ENCODE peak calls at places on chromosome 14, in nine cellular contexts. H is neural progenitor cell, O is fibroblast of lung, Q is Panc1, U is breast epithelium, G is heart left ventricle, A is cardiac muscle cell, V is A549, I is endodermal cell. E is an unnamed sample.

GRCh38 chr14:92922883-92923743 is at the start of gene CHGA:
- DNase-seq in O (peak; percentile 35), Q (no peak), H (peak; percentile 92), I (peak; percentile 93), G (peak; percentile 52), U (no peak), A (peak; percentile 55), V (peak; percentile 38), E (peak; percentile 37)

GRCh38 chr14:59254146-59254910 is 65.9 kb downstream of the DAAM1 start:
- DNase-seq in U (peak; percentile 85), V (peak; percentile 68), O (peak; percentile 98), A (peak; percentile 94), H (no peak), G (peak; percentile 86), Q (no peak), I (peak; percentile 55), E (peak; percentile 62)

GRCh38 chr14:28751467-28752058 is 15.0 kb upstream of the FOXG1 start:
- DNase-seq in A (peak; percentile 75), Q (peak; percentile 43), U (no peak), G (no peak), I (peak; percentile 88), H (peak; percentile 85), V (peak; percentile 68), O (peak; percentile 63), E (no peak)

GRCh38 chr14:56120091-56120632 is 2.0 kb downstream of the PELI2 start:
- DNase-seq in H (peak; percentile 45), U (no peak), Q (no peak), I (no peak), G (no peak), V (no peak), A (peak; percentile 84), O (peak; percentile 70), E (no peak)

GRCh38 chr14:71400821-71401447 is 493.7 kb downstream of the PCNX1 start:
- DNase-seq in O (peak; percentile 52), Q (no peak), V (no peak), U (no peak), G (no peak), H (no peak), I (no peak), A (peak; percentile 35), E (no peak)

GRCh38 chr14:21825147-21825743 is 151.6 kb upstream of the OR4E1 start:
- DNase-seq in A (peak; percentile 21), H (peak; percentile 74), G (no peak), U (no peak), I (peak; percentile 77), V (peak; percentile 59), Q (no peak), O (no peak), E (no peak)

GRCh38 chr14:23208286-23208685 is 24.8 kb upstream of the SLC7A8 start:
- DNase-seq in U (no peak), V (no peak), G (no peak), I (no peak), A (no peak), H (no peak), O (no peak), Q (no peak), E (no peak)

GRCh38 chr14:63564318-63564717 is 21.1 kb upstream of the PPP2R5E start:
- DNase-seq in I (no peak), O (peak; percentile 28), U (no peak), A (peak; percentile 23), Q (no peak), H (no peak), V (peak; percentile 46), G (no peak), E (peak; percentile 35)

GRCh38 chr14:78153069-78153351 is 17.2 kb upstream of the NRXN3 start:
- DNase-seq in I (no peak), G (no peak), A (peak; percentile 27), O (no peak), U (no peak), Q (no peak), V (peak; percentile 39), H (no peak), E (no peak)

GRCh38 chr14:62304172-62304571 is 542.0 kb downstream of the SNAPC1 start:
- DNase-seq in I (no peak), Q (no peak), V (no peak), U (no peak), H (no peak), G (no peak), O (no peak), A (no peak), E (no peak)

GRCh38 chr14:28784262-28785021 is 17.9 kb downstream of the FOXG1 start:
- DNase-seq in A (no peak), I (no peak), G (no peak), U (no peak), V (no peak), Q (no peak), H (peak; percentile 21), O (no peak), E (no peak)

GRCh38 chr14:85190251-85190650 is 339.7 kb upstream of the FLRT2 start:
- DNase-seq in V (no peak), U (no peak), I (no peak), G (no peak), O (no peak), Q (no peak), A (no peak), H (no peak), E (no peak)

GRCh38 chr14:104979758-104980591 is 1.8 kb upstream of the AHNAK2 start:
- DNase-seq in U (no peak), I (peak; percentile 48), G (peak; percentile 76), O (peak; percentile 18), V (peak; percentile 67), H (no peak), A (peak; percentile 38), Q (no peak), E (no peak)

GRCh38 chr14:63513756-63514155 is 29.4 kb downstream of the PPP2R5E start:
- DNase-seq in U (no peak), G (no peak), A (no peak), V (no peak), O (no peak), Q (no peak), H (no peak), I (no peak), E (no peak)

GRCh38 chr14:100261621-100262020 is 22.7 kb downstream of the YY1 start:
- DNase-seq in I (no peak), A (no peak), Q (no peak), V (no peak), O (no peak), G (no peak), H (no peak), U (no peak), E (no peak)
- H3K4me1 ChIP-seq in I (no peaks in the 10 kb centered on the region), A (no peaks in the 10 kb centered on the region), Q (no peaks in the 10 kb centered on the region), V (no peaks in the 10 kb centered on the region), O (no peaks in the 10 kb centered on the region), G (peaks cover 2% of the 10 kb centered on the region), H (no peaks in the 10 kb centered on the region), U (peaks cover 6% of the 10 kb centered on the region), E (peaks cover 47% of the 10 kb centered on the region)

GRCh38 chr14:53549956-53550355 is 396.8 kb upstream of the DDHD1 start:
- DNase-seq in H (peak; percentile 3), A (no peak), V (no peak), O (no peak), U (no peak), Q (no peak), I (no peak), G (no peak), E (no peak)

GRCh38 chr14:53547593-53547992 is 394.5 kb upstream of the DDHD1 start:
- DNase-seq in Q (no peak), V (no peak), A (no peak), H (no peak), O (no peak), I (no peak), G (no peak), U (no peak), E (no peak)

GRCh38 chr14:53551862-53552261 is 398.7 kb upstream of the DDHD1 start:
- DNase-seq in Q (no peak), H (no peak), O (no peak), V (no peak), G (no peak), A (no peak), U (no peak), I (no peak), E (no peak)

GRCh38 chr14:53553221-53553620 is 400.1 kb upstream of the DDHD1 start:
- DNase-seq in I (no peak), Q (no peak), H (no peak), V (no peak), A (no peak), G (no peak), U (no peak), O (no peak), E (no peak)

DNA sequence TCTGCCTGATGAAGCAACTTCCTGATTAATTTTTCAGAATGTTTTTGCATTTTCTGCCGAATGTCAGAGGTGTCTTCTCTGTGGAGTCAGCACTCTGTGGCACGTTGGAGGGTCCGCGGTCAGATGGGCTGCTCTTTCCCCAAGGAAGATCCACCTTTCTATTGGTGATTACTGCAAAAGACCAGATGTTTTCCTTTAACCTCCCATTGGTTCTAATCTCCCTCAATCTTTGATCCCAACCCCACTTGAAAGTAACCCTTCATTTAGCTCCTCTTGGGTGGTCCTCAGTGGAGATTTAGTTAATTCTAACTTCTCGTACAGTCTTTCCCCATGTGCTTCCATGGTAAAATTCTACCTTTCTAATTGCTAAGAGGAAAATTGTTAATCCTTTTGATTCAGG is 397.7 kb upstream of the DDHD1 start:
- DNase-seq in U (no peak), V (no peak), H (peak; percentile 7), I (no peak), Q (no peak), A (no peak), G (no peak), O (no peak), E (no peak)
- H3K4me3 ChIP-seq in U (no peak overlapping the region), V (no peak overlapping the region), H (no peak overlapping the region), I (no peak overlapping the region), Q (no peak overlapping the region), A (no peak overlapping the region), G (no peak overlapping the region), O (no peak overlapping the region), E (no peak overlapping the region)

GRCh38 chr14:51224551-51224950 is 15.5 kb upstream of the TMX1 start:
- DNase-seq in H (no peak), V (no peak), U (no peak), O (no peak), A (no peak), G (no peak), I (no peak), Q (no peak), E (no peak)
- TF ChIP-seq CTCF in H (no peak), V (no peak), U (no peak), O (no peak), A (no peak), G (no peak), I (no peak), Q (no peak), E (no peak)

GRCh38 chr14:98189521-98189920 is 1082.5 kb downstream of the BCL11B start:
- DNase-seq in A (no peak), U (no peak), Q (no peak), H (no peak), I (no peak), V (no peak), G (no peak), O (no peak), E (no peak)

GRCh38 chr14:98189944-98190343 is 1082.1 kb downstream of the BCL11B start:
- DNase-seq in O (no peak), U (no peak), Q (no peak), A (no peak), H (no peak), I (no peak), V (no peak), G (no peak), E (no peak)

GRCh38 chr14:98195256-98195655 is 1076.7 kb downstream of the BCL11B start:
- DNase-seq in V (no peak), Q (no peak), I (no peak), U (no peak), O (no peak), A (no peak), G (no peak), H (no peak), E (no peak)

GRCh38 chr14:98194821-98195220 is 1077.2 kb downstream of the BCL11B start:
- DNase-seq in U (no peak), A (no peak), V (no peak), G (no peak), Q (no peak), I (no peak), H (no peak), O (no peak), E (no peak)

GRCh38 chr14:98192946-98193345 is 1079.1 kb downstream of the BCL11B start:
- DNase-seq in A (no peak), Q (no peak), U (no peak), I (no peak), V (no peak), H (no peak), O (no peak), G (no peak), E (no peak)
- H3K4me1 ChIP-seq in A (no peaks in the 10 kb centered on the region), Q (no peaks in the 10 kb centered on the region), U (no peaks in the 10 kb centered on the region), I (no peaks in the 10 kb centered on the region), V (no peaks in the 10 kb centered on the region), H (peaks cover 8% of the 10 kb centered on the region), O (no peaks in the 10 kb centered on the region), G (no peaks in the 10 kb centered on the region), E (no peaks in the 10 kb centered on the region)

E was measured in transverse colon.